ENCODE peak calls at places on chromosomes 12 and 14, in six cellular contexts. One of them, this sample, is unnamed.

GRCh38 chr14:52547027-52547426 is 5.3 kb downstream of the TXNDC16 start:
- DNase-seq in H9: no peak
- DNase-seq in A549: no peak
- DNase-seq in tibial artery: no peak
- DNase-seq in lower lobe of right lung: no peak
- DNase-seq in Peyer's patch: no peak
- DNase-seq in this sample: no peak

GRCh38 chr12:113058553-113058952 is 2.0 kb downstream of the DTX1 start:
- DNase-seq in Peyer's patch: no peak
- DNase-seq in H9: no peak
- DNase-seq in A549: no peak
- DNase-seq in lower lobe of right lung: no peak
- DNase-seq in tibial artery: no peak
- DNase-seq in this sample: no peak

GRCh38 chr12:113278141-113278540 is 56.8 kb downstream of the SLC8B1 start:
- DNase-seq in tibial artery: peak; percentile 8
- DNase-seq in A549: no peak
- DNase-seq in H9: no peak
- DNase-seq in lower lobe of right lung: peak; percentile 19
- DNase-seq in Peyer's patch: peak; percentile 10
- DNase-seq in this sample: no peak

GRCh38 chr14:33699300-33699699 is 251.6 kb downstream of the EGLN3 start:
- DNase-seq in lower lobe of right lung: no peak
- DNase-seq in Peyer's patch: no peak
- DNase-seq in tibial artery: no peak
- DNase-seq in H9: no peak
- DNase-seq in A549: no peak
- DNase-seq in this sample: no peak

GRCh38 chr12:92530706-92531105 is 172.1 kb upstream of the PLEKHG7 start:
- DNase-seq in lower lobe of right lung: no peak
- DNase-seq in A549: no peak
- DNase-seq in H9: no peak
- DNase-seq in Peyer's patch: no peak
- DNase-seq in tibial artery: no peak
- DNase-seq in this sample: no peak

GRCh38 chr12:27635349-27635972 is 60.8 kb upstream of the REP15 start:
- DNase-seq in tibial artery: no peak
- DNase-seq in H9: no peak
- DNase-seq in Peyer's patch: no peak
- DNase-seq in lower lobe of right lung: no peak
- DNase-seq in A549: peak; percentile 41
- DNase-seq in this sample: no peak

GRCh38 chr12:106031736-106032135 is 107.0 kb downstream of the NUAK1 start:
- DNase-seq in A549: no peak
- DNase-seq in Peyer's patch: no peak
- DNase-seq in tibial artery: no peak
- DNase-seq in H9: no peak
- DNase-seq in lower lobe of right lung: no peak
- DNase-seq in this sample: no peak

GRCh38 chr12:124100572-124101178 is 127.7 kb downstream of the ZNF664 start:
- DNase-seq in H9: no peak
- DNase-seq in A549: no peak
- DNase-seq in lower lobe of right lung: no peak
- DNase-seq in Peyer's patch: no peak
- DNase-seq in tibial artery: no peak
- DNase-seq in this sample: no peak

GRCh38 chr12:62409068-62409467 is 57.6 kb upstream of the MON2 start:
- DNase-seq in tibial artery: no peak
- DNase-seq in Peyer's patch: no peak
- DNase-seq in A549: no peak
- DNase-seq in lower lobe of right lung: no peak
- DNase-seq in H9: no peak
- DNase-seq in this sample: no peak

GRCh38 chr14:77120771-77121743 is 20.5 kb downstream of the ZDHHC22 start:
- DNase-seq in H9: peak; percentile 27
- DNase-seq in A549: no peak
- DNase-seq in Peyer's patch: no peak
- DNase-seq in tibial artery: no peak
- DNase-seq in lower lobe of right lung: no peak
- DNase-seq in this sample: peak; percentile 52

DNA sequence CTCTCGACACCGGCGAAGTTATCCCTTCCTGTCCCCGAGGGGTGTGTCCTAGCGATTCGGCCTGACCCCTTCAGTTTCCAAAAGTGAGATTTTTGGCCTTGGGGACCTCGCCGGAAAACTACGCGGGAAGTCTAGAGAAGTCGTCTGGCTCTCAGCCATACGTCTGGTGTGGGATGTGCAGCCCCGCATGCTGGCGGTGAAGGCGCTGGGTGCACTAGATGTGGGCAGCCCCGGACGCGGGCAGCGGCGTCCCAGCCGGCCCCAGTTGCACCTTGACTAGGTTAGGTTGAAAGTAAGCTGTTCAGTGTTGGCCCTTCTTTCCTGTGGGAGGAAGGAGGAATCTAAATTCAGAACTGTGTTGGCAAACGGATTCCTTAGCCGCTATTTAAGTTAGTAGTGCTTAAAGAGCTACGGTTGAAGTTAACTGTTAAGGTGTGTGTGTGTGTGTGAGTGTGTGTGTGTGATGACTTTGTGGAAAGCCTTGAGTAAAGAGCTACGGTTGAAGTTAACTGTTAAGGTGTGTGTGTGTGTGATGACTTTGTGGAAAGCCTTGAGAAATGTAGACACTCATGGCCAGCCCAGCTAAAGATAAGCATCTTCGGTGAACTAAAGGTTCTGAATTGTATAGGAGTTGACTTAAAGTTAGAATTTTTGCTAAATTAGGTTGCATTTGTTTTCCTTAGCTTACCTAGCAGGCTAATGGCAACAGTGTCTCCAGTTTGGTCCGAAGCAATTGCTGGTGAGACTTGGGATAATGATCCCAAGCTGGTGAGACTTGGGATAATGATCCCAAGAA is 1.2 kb downstream of the KTN1 start:
- DNase-seq in A549: peak; percentile 26
- DNase-seq in tibial artery: peak; percentile 28
- DNase-seq in H9: peak; percentile 46
- DNase-seq in lower lobe of right lung: peak; percentile 62
- DNase-seq in Peyer's patch: peak; percentile 60
- DNase-seq in this sample: peak; percentile 70
- H3K4me1 ChIP-seq in A549: peaks cover 53% of the 10 kb centered on the region
- H3K4me1 ChIP-seq in tibial artery: peaks cover 19% of the 10 kb centered on the region
- H3K4me1 ChIP-seq in H9: peaks cover 4% of the 10 kb centered on the region
- H3K4me1 ChIP-seq in lower lobe of right lung: peaks cover 57% of the 10 kb centered on the region
- H3K4me1 ChIP-seq in Peyer's patch: no peaks in the 10 kb centered on the region
- H3K4me1 ChIP-seq in this sample: peaks cover 53% of the 10 kb centered on the region

DNA sequence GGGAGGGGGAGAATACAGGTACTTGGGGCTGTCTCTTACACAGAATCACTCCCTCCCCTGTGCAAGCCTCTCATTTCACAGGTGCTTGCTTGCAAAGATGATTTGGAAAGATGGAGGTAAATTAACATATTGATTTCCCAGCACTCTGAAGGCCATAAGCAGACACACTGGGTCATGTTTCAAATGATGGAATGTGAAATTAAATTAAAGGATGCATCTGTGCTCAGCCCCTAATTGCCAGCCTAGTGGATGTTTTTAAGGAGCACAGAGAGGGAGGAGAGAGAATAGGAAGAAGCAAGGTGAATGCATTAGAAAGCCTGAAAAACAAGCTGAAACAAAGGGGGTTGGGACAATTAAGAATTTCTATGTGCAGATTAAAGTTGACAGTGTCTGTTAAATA is 96.0 kb upstream of the GRIP1 start:
- DNase-seq in tibial artery: no peak
- DNase-seq in lower lobe of right lung: no peak
- DNase-seq in Peyer's patch: no peak
- DNase-seq in A549: no peak
- DNase-seq in H9: no peak
- DNase-seq in this sample: no peak
- H3K4me1 ChIP-seq in tibial artery: no peaks in the 10 kb centered on the region
- H3K4me1 ChIP-seq in lower lobe of right lung: no peaks in the 10 kb centered on the region
- H3K4me1 ChIP-seq in Peyer's patch: no peaks in the 10 kb centered on the region
- H3K4me1 ChIP-seq in A549: peaks cover 4% of the 10 kb centered on the region
- H3K4me1 ChIP-seq in H9: no peaks in the 10 kb centered on the region
- H3K4me1 ChIP-seq in this sample: peaks cover 21% of the 10 kb centered on the region

GRCh38 chr14:74133833-74134481 is 49.2 kb downstream of the LIN52 start:
- DNase-seq in H9: no peak
- DNase-seq in Peyer's patch: no peak
- DNase-seq in tibial artery: no peak
- DNase-seq in A549: no peak
- DNase-seq in lower lobe of right lung: no peak
- DNase-seq in this sample: no peak
- H3K4me1 ChIP-seq in H9: no peaks in the 10 kb centered on the region
- H3K4me1 ChIP-seq in Peyer's patch: no peaks in the 10 kb centered on the region
- H3K4me1 ChIP-seq in tibial artery: no peaks in the 10 kb centered on the region
- H3K4me1 ChIP-seq in A549: peaks cover 12% of the 10 kb centered on the region
- H3K4me1 ChIP-seq in lower lobe of right lung: peaks cover 10% of the 10 kb centered on the region
- H3K4me1 ChIP-seq in this sample: peaks cover 8% of the 10 kb centered on the region

GRCh38 chr12:15244341-15244740 is 23.1 kb upstream of the RERG start:
- DNase-seq in Peyer's patch: no peak
- DNase-seq in tibial artery: no peak
- DNase-seq in lower lobe of right lung: no peak
- DNase-seq in H9: no peak
- DNase-seq in A549: no peak
- DNase-seq in this sample: no peak
- H3K4me1 ChIP-seq in Peyer's patch: no peaks in the 10 kb centered on the region
- H3K4me1 ChIP-seq in tibial artery: no peaks in the 10 kb centered on the region
- H3K4me1 ChIP-seq in lower lobe of right lung: no peaks in the 10 kb centered on the region
- H3K4me1 ChIP-seq in H9: no peaks in the 10 kb centered on the region
- H3K4me1 ChIP-seq in A549: no peaks in the 10 kb centered on the region
- H3K4me1 ChIP-seq in this sample: no peaks in the 10 kb centered on the region

GRCh38 chr14:96089401-96089800 is 50.2 kb downstream of the C14orf132 start:
- DNase-seq in Peyer's patch: no peak
- DNase-seq in tibial artery: no peak
- DNase-seq in A549: no peak
- DNase-seq in H9: no peak
- DNase-seq in lower lobe of right lung: no peak
- DNase-seq in this sample: no peak
- H3K4me1 ChIP-seq in Peyer's patch: no peaks in the 10 kb centered on the region
- H3K4me1 ChIP-seq in tibial artery: peaks cover 7% of the 10 kb centered on the region
- H3K4me1 ChIP-seq in A549: peaks cover 33% of the 10 kb centered on the region
- H3K4me1 ChIP-seq in H9: no peaks in the 10 kb centered on the region
- H3K4me1 ChIP-seq in lower lobe of right lung: peaks cover 12% of the 10 kb centered on the region
- H3K4me1 ChIP-seq in this sample: no peaks in the 10 kb centered on the region

GRCh38 chr14:35340616-35341453 is 48.7 kb downstream of the PSMA6 start:
- DNase-seq in Peyer's patch: no peak
- DNase-seq in A549: no peak
- DNase-seq in lower lobe of right lung: no peak
- DNase-seq in H9: no peak
- DNase-seq in tibial artery: no peak
- DNase-seq in this sample: no peak
- H3K4me1 ChIP-seq in Peyer's patch: no peaks in the 10 kb centered on the region
- H3K4me1 ChIP-seq in A549: peaks cover 55% of the 10 kb centered on the region
- H3K4me1 ChIP-seq in lower lobe of right lung: peaks cover 87% of the 10 kb centered on the region
- H3K4me1 ChIP-seq in H9: no peaks in the 10 kb centered on the region
- H3K4me1 ChIP-seq in tibial artery: peaks cover 36% of the 10 kb centered on the region
- H3K4me1 ChIP-seq in this sample: no peaks in the 10 kb centered on the region

DNA sequence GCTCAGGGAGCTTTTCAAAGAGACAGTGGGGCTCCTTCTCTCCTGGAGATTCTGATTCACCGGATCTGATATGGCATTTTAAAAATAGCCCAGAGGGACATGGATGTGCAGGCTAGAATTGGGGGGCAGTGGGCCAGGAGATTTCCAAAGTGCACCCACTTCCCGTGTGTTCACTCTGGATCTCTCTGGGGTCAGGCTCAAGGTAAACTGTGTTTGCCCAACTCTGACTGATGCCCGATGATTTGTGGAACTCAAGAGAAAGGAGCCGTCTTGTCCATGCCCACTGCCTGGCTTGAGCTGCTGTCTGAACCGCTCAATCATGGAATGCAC is 17.9 kb downstream of the FAM181A start:
- DNase-seq in lower lobe of right lung: no peak
- DNase-seq in A549: no peak
- DNase-seq in tibial artery: no peak
- DNase-seq in Peyer's patch: no peak
- DNase-seq in H9: no peak
- DNase-seq in this sample: no peak
- H3K4me1 ChIP-seq in lower lobe of right lung: no peaks in the 10 kb centered on the region
- H3K4me1 ChIP-seq in A549: peaks cover 25% of the 10 kb centered on the region
- H3K4me1 ChIP-seq in tibial artery: no peaks in the 10 kb centered on the region
- H3K4me1 ChIP-seq in Peyer's patch: peaks cover under 1% of the 10 kb centered on the region
- H3K4me1 ChIP-seq in H9: no peaks in the 10 kb centered on the region
- H3K4me1 ChIP-seq in this sample: no peaks in the 10 kb centered on the region

DNA sequence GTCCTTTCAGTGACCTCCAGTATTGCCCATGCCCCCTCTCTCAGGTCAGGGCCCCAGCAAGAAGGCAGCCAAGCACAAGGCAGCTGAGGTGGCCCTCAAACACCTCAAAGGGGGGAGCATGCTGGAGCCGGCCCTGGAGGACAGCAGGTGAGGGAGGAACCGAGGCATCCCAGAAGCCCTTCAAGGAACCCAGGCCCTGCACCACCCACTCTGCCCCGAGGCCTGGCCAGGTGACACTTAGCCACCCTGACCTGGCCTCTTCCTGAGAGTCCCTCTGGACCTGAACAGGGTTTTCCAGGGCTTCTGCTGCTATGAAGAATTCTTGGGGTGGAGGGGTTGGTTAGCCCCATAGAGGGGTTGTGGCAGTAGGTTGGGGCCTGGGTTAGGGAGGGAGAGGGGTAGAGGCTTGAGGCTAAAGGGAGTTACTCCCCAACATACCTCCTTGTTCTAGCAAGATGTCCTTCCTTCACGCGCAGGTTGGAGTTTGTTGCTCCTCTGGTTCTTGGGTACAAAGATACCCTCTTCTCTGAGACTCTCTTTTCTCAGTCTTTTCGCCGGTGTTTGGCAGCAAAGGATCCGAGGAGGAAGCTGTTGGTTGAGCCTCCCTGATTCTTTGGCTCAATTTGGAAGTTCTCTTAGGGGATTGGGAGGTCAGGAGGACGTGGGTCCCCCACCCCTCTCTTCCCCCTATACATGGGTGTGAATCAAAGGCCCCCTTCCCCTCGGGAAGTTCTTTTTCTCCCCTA is 2.1 kb downstream of the TARBP2 start:
- DNase-seq in H9: no peak
- DNase-seq in Peyer's patch: no peak
- DNase-seq in A549: no peak
- DNase-seq in lower lobe of right lung: no peak
- DNase-seq in tibial artery: no peak
- DNase-seq in this sample: no peak
- H3K4me1 ChIP-seq in H9: peaks cover 5% of the 10 kb centered on the region
- H3K4me1 ChIP-seq in Peyer's patch: peaks cover 15% of the 10 kb centered on the region
- H3K4me1 ChIP-seq in A549: peaks cover 27% of the 10 kb centered on the region
- H3K4me1 ChIP-seq in lower lobe of right lung: peaks cover 39% of the 10 kb centered on the region
- H3K4me1 ChIP-seq in tibial artery: peaks cover 63% of the 10 kb centered on the region
- H3K4me1 ChIP-seq in this sample: peaks cover 29% of the 10 kb centered on the region

This sample was measured in CD8-positive, alpha-beta memory T cell.